ENCODE peak calls at places on chromosomes 16 and 17, in ten cellular contexts. One of them, this sample, is unnamed. For H3K27me3 and H3K4me1, the result is how much of the 10 kb centered on the place peaks cover.

GRCh38 chr17:40841246-40841645 is 18.8 kb upstream of the KRT10 start:
- DNase-seq in PC-3: no peak
- DNase-seq in GM23248: no peak
- DNase-seq in neural progenitor cell: no peak
- DNase-seq in right lobe of liver: no peak
- DNase-seq in transverse colon: no peak
- DNase-seq in right cardiac atrium: no peak
- DNase-seq in GM23338: no peak
- DNase-seq in heart left ventricle: no peak
- DNase-seq in HepG2: no peak
- DNase-seq in this sample: no peak

GRCh38 chr16:46857261-46857962 is 26.4 kb upstream of the C16orf87 start:
- DNase-seq in PC-3: peak
- DNase-seq in GM23248: peak
- DNase-seq in neural progenitor cell: peak
- DNase-seq in right lobe of liver: no peak
- DNase-seq in transverse colon: no peak
- DNase-seq in right cardiac atrium: no peak
- DNase-seq in GM23338: peak
- DNase-seq in heart left ventricle: no peak
- DNase-seq in HepG2: peak
- DNase-seq in this sample: no peak

GRCh38 chr17:40596261-40596919 is 31.1 kb upstream of the CCR7 start:
- DNase-seq in PC-3: no peak
- DNase-seq in GM23248: no peak
- DNase-seq in neural progenitor cell: no peak
- DNase-seq in right lobe of liver: no peak
- DNase-seq in transverse colon: no peak
- DNase-seq in right cardiac atrium: no peak
- DNase-seq in GM23338: peak
- DNase-seq in heart left ventricle: no peak
- DNase-seq in HepG2: peak
- DNase-seq in this sample: no peak

GRCh38 chr17:47649972-47650524 is 329 bp downstream of the KPNB1 start:
- DNase-seq in PC-3: no peak
- DNase-seq in GM23248: no peak
- DNase-seq in neural progenitor cell: peak
- DNase-seq in right lobe of liver: peak
- DNase-seq in transverse colon: no peak
- DNase-seq in right cardiac atrium: no peak
- DNase-seq in GM23338: peak
- DNase-seq in heart left ventricle: no peak
- DNase-seq in HepG2: no peak
- DNase-seq in this sample: no peak

GRCh38 chr17:17352836-17353624 is 49.9 kb downstream of the NT5M start:
- DNase-seq in PC-3: no peak
- DNase-seq in GM23248: no peak
- DNase-seq in neural progenitor cell: no peak
- DNase-seq in right lobe of liver: peak
- DNase-seq in transverse colon: no peak
- DNase-seq in right cardiac atrium: no peak
- DNase-seq in GM23338: no peak
- DNase-seq in heart left ventricle: no peak
- DNase-seq in HepG2: no peak
- DNase-seq in this sample: no peak

GRCh38 chr16:73219176-73219575 is 171.2 kb upstream of the ZFHX3 start:
- DNase-seq in PC-3: no peak
- DNase-seq in GM23248: no peak
- DNase-seq in neural progenitor cell: no peak
- DNase-seq in right lobe of liver: no peak
- DNase-seq in transverse colon: no peak
- DNase-seq in right cardiac atrium: no peak
- DNase-seq in GM23338: no peak
- DNase-seq in heart left ventricle: no peak
- DNase-seq in HepG2: no peak
- DNase-seq in this sample: no peak

GRCh38 chr17:78818932-78819331 is 21.7 kb downstream of the USP36 start:
- DNase-seq in PC-3: no peak
- DNase-seq in GM23248: no peak
- DNase-seq in neural progenitor cell: no peak
- DNase-seq in right lobe of liver: no peak
- DNase-seq in transverse colon: peak
- DNase-seq in right cardiac atrium: no peak
- DNase-seq in GM23338: no peak
- DNase-seq in heart left ventricle: peak
- DNase-seq in HepG2: no peak
- DNase-seq in this sample: no peak

GRCh38 chr17:8807070-8807550 is 7.9 kb upstream of the MFSD6L start:
- DNase-seq in PC-3: peak
- DNase-seq in GM23248: peak
- DNase-seq in neural progenitor cell: no peak
- DNase-seq in right lobe of liver: no peak
- DNase-seq in transverse colon: no peak
- DNase-seq in right cardiac atrium: no peak
- DNase-seq in GM23338: no peak
- DNase-seq in heart left ventricle: no peak
- DNase-seq in HepG2: no peak
- DNase-seq in this sample: no peak

DNA sequence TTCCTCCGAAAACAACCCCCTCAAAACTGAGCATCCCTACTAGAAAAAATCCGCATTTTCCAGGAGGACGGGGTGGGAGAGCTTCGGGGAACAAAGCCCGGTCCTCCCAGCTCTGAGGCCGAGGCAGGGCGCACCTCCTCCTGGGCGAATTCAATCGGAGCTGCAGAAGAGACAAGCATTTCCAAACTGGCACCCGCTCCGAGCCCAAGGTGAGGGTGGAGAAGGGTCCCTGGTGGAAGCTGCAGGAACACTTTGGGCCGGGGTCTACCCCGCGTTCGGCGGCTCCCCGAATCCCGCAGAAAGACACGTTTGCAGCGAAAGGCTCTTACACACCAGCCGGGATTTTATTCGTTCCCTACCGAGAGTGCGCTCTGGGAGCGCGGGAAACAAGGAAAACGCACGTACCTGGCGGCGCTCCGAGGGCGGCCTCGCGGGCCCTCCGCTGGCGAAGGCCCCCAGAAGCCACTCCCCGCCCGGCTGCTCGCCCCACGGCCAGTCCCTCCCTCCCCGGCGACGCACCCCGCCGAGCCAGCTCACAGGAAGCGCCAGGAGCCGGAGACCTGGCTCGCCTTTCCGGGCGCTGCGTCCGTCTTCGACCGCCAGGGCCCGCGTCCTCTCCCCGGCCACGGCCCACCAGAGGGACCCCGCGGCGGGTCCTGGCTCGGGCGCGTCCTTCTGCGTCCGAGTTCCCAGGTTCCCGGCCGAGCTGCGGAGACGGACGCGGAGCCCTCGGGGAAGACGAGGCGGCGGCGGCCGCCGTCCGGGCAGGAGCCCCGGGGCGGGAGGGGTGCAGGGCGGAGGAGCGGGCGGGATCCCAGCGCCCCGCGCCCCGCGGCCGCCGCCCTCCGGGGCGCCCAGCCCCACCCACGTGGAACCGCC is 49.8 kb upstream of the BAHCC1 start:
- DNase-seq in PC-3: peak
- DNase-seq in GM23248: peak
- DNase-seq in neural progenitor cell: peak
- DNase-seq in right lobe of liver: peak
- DNase-seq in transverse colon: peak
- DNase-seq in right cardiac atrium: peak
- DNase-seq in GM23338: peak
- DNase-seq in heart left ventricle: peak
- DNase-seq in HepG2: peak
- DNase-seq in this sample: peak
- H3K27ac ChIP-seq in PC-3: peak
- H3K27ac ChIP-seq in GM23248: peak
- H3K27ac ChIP-seq in neural progenitor cell: peak
- H3K27ac ChIP-seq in right lobe of liver: peak
- H3K27ac ChIP-seq in transverse colon: peak
- H3K27ac ChIP-seq in right cardiac atrium: peak
- H3K27ac ChIP-seq in GM23338: no peak
- H3K27ac ChIP-seq in heart left ventricle: peak
- H3K27ac ChIP-seq in HepG2: peak
- H3K27ac ChIP-seq in this sample: peak

GRCh38 chr17:1234455-1234854 is 35.8 kb upstream of the BHLHA9 start:
- DNase-seq in PC-3: no peak
- DNase-seq in GM23248: peak
- DNase-seq in neural progenitor cell: no peak
- DNase-seq in right lobe of liver: no peak
- DNase-seq in transverse colon: no peak
- DNase-seq in right cardiac atrium: no peak
- DNase-seq in GM23338: no peak
- DNase-seq in heart left ventricle: no peak
- DNase-seq in HepG2: no peak
- DNase-seq in this sample: no peak

GRCh38 chr17:1232786-1233185 is 37.5 kb upstream of the BHLHA9 start:
- DNase-seq in PC-3: peak
- DNase-seq in GM23248: peak
- DNase-seq in neural progenitor cell: no peak
- DNase-seq in right lobe of liver: no peak
- DNase-seq in transverse colon: no peak
- DNase-seq in right cardiac atrium: no peak
- DNase-seq in GM23338: no peak
- DNase-seq in heart left ventricle: no peak
- DNase-seq in HepG2: no peak
- DNase-seq in this sample: no peak

GRCh38 chr17:1231456-1231855 is 38.8 kb upstream of the BHLHA9 start:
- DNase-seq in PC-3: no peak
- DNase-seq in GM23248: peak
- DNase-seq in neural progenitor cell: no peak
- DNase-seq in right lobe of liver: no peak
- DNase-seq in transverse colon: peak
- DNase-seq in right cardiac atrium: peak
- DNase-seq in GM23338: no peak
- DNase-seq in heart left ventricle: peak
- DNase-seq in HepG2: no peak
- DNase-seq in this sample: peak

GRCh38 chr17:1229891-1230571 is 40.2 kb upstream of the BHLHA9 start:
- DNase-seq in PC-3: no peak
- DNase-seq in GM23248: peak
- DNase-seq in neural progenitor cell: no peak
- DNase-seq in right lobe of liver: no peak
- DNase-seq in transverse colon: peak
- DNase-seq in right cardiac atrium: no peak
- DNase-seq in GM23338: no peak
- DNase-seq in heart left ventricle: no peak
- DNase-seq in HepG2: no peak
- DNase-seq in this sample: no peak

DNA sequence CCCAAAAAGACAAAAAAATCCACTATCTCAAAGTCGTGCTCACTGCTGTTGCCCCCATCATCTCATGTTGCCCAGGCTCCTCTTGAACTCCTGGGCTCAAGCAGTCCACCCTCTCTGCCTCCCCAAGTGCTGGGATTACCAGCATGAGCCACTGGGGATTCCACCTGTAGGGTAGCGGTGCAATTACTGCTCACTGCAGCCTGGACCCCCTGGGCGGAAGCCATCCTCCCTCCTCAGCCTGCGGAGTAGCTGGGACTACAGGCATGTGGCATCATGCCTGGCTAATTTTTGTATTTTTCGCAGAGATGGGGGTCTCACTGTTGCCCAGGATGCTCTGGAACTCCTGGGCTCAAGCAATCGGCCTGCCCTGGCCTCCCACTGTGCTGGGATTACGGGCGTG is 37.9 kb upstream of the BHLHA9 start:
- DNase-seq in PC-3: no peak
- DNase-seq in GM23248: no peak
- DNase-seq in neural progenitor cell: no peak
- DNase-seq in right lobe of liver: no peak
- DNase-seq in transverse colon: no peak
- DNase-seq in right cardiac atrium: no peak
- DNase-seq in GM23338: no peak
- DNase-seq in heart left ventricle: no peak
- DNase-seq in HepG2: no peak
- DNase-seq in this sample: no peak
- H3K27me3 ChIP-seq in PC-3: under half
- H3K27me3 ChIP-seq in GM23248: under half
- H3K27me3 ChIP-seq in neural progenitor cell: half or more
- H3K27me3 ChIP-seq in right lobe of liver: under half
- H3K27me3 ChIP-seq in transverse colon: under half
- H3K27me3 ChIP-seq in right cardiac atrium: under half
- H3K27me3 ChIP-seq in GM23338: half or more
- H3K27me3 ChIP-seq in heart left ventricle: under half
- H3K27me3 ChIP-seq in HepG2: under half
- H3K27me3 ChIP-seq in this sample: under half

GRCh38 chr16:20781697-20782096 is 17.9 kb downstream of the ACSM3 start:
- DNase-seq in PC-3: no peak
- DNase-seq in GM23248: no peak
- DNase-seq in neural progenitor cell: no peak
- DNase-seq in right lobe of liver: no peak
- DNase-seq in transverse colon: no peak
- DNase-seq in right cardiac atrium: no peak
- DNase-seq in GM23338: no peak
- DNase-seq in heart left ventricle: no peak
- DNase-seq in HepG2: no peak
- DNase-seq in this sample: no peak
- H3K4me1 ChIP-seq in PC-3: under half
- H3K4me1 ChIP-seq in GM23248: under half
- H3K4me1 ChIP-seq in neural progenitor cell: under half
- H3K4me1 ChIP-seq in right lobe of liver: under half
- H3K4me1 ChIP-seq in transverse colon: under half
- H3K4me1 ChIP-seq in right cardiac atrium: under half
- H3K4me1 ChIP-seq in GM23338: under half
- H3K4me1 ChIP-seq in heart left ventricle: under half
- H3K4me1 ChIP-seq in HepG2: under half
- H3K4me1 ChIP-seq in this sample: under half

GRCh38 chr17:35021520-35022380 is 41.4 kb downstream of the LIG3 start:
- DNase-seq in PC-3: no peak
- DNase-seq in GM23248: no peak
- DNase-seq in neural progenitor cell: no peak
- DNase-seq in right lobe of liver: no peak
- DNase-seq in transverse colon: no peak
- DNase-seq in right cardiac atrium: no peak
- DNase-seq in GM23338: no peak
- DNase-seq in heart left ventricle: no peak
- DNase-seq in HepG2: no peak
- DNase-seq in this sample: no peak

GRCh38 chr17:35022536-35023063 is 40.9 kb downstream of the RFFL start:
- DNase-seq in PC-3: peak
- DNase-seq in GM23248: peak
- DNase-seq in neural progenitor cell: no peak
- DNase-seq in right lobe of liver: peak
- DNase-seq in transverse colon: peak
- DNase-seq in right cardiac atrium: peak
- DNase-seq in GM23338: no peak
- DNase-seq in heart left ventricle: peak
- DNase-seq in HepG2: peak
- DNase-seq in this sample: peak

GRCh38 chr17:35025541-35025940 is 38.0 kb downstream of the RFFL start:
- DNase-seq in PC-3: peak
- DNase-seq in GM23248: no peak
- DNase-seq in neural progenitor cell: no peak
- DNase-seq in right lobe of liver: no peak
- DNase-seq in transverse colon: no peak
- DNase-seq in right cardiac atrium: no peak
- DNase-seq in GM23338: no peak
- DNase-seq in heart left ventricle: no peak
- DNase-seq in HepG2: no peak
- DNase-seq in this sample: no peak

GRCh38 chr17:35019386-35020179 is 39.3 kb downstream of the LIG3 start:
- DNase-seq in PC-3: no peak
- DNase-seq in GM23248: no peak
- DNase-seq in neural progenitor cell: no peak
- DNase-seq in right lobe of liver: no peak
- DNase-seq in transverse colon: no peak
- DNase-seq in right cardiac atrium: no peak
- DNase-seq in GM23338: no peak
- DNase-seq in heart left ventricle: no peak
- DNase-seq in HepG2: no peak
- DNase-seq in this sample: no peak

DNA sequence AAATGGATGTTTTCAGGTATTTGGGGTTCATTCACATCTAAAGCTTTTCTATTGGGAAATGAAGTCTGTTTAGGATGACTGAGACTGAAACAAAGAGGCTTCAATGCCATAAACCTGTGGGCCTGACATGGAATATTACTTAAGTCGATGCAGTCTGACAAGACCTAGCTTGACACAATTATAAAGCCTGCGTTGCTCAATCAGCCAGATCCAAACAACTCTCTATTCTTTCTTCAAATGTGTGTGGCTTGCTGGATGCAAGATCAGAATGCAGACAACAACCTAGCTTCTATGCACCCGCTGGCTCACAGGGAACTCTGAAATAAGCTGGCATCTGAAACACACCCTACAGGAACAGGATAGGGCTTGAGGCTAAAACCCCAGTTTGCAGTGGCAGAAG is 40.0 kb downstream of the RFFL start:
- DNase-seq in PC-3: no peak
- DNase-seq in GM23248: no peak
- DNase-seq in neural progenitor cell: no peak
- DNase-seq in right lobe of liver: no peak
- DNase-seq in transverse colon: no peak
- DNase-seq in right cardiac atrium: no peak
- DNase-seq in GM23338: no peak
- DNase-seq in heart left ventricle: no peak
- DNase-seq in HepG2: no peak
- DNase-seq in this sample: no peak
- H3K27ac ChIP-seq in PC-3: peak
- H3K27ac ChIP-seq in GM23248: peak
- H3K27ac ChIP-seq in neural progenitor cell: no peak
- H3K27ac ChIP-seq in right lobe of liver: no peak
- H3K27ac ChIP-seq in transverse colon: peak
- H3K27ac ChIP-seq in right cardiac atrium: peak
- H3K27ac ChIP-seq in GM23338: no peak
- H3K27ac ChIP-seq in heart left ventricle: peak
- H3K27ac ChIP-seq in HepG2: no peak
- H3K27ac ChIP-seq in this sample: peak

This sample was measured in lung.